ENCODE peak calls at places on chromosomes 12 and 14, in seven cellular contexts. One of them, this sample, is unnamed.

GRCh38 chr12:107109726-107110518 is 16.6 kb upstream of the CRY1 start:
- DNase-seq in BE2C: no peak
- DNase-seq in HT-29: no peak
- DNase-seq in activated B cell treated with CpG ODN at 0.5 μM for 24 hours: no peak
- DNase-seq in WTC11: no peak
- DNase-seq in activated T-helper 1 cell treated with anti-CD3 and anti-CD28 coated beads, Interleukin-2, amount 50 U/mL, for 16 hours: no peak
- DNase-seq in stimulated activated CD8-positive, alpha-beta memory T cell treated with anti-CD3 and anti-CD28 coated beads, Interleukin-15, amount 100 ng/mL, for 4 hours: no peak
- DNase-seq in this sample: no peak

GRCh38 chr12:21328578-21328977 is 6.1 kb downstream of the SLCO1A2 start:
- DNase-seq in BE2C: no peak
- DNase-seq in HT-29: no peak
- DNase-seq in activated B cell treated with CpG ODN at 0.5 μM for 24 hours: no peak
- DNase-seq in WTC11: no peak
- DNase-seq in activated T-helper 1 cell treated with anti-CD3 and anti-CD28 coated beads, Interleukin-2, amount 50 U/mL, for 16 hours: no peak
- DNase-seq in stimulated activated CD8-positive, alpha-beta memory T cell treated with anti-CD3 and anti-CD28 coated beads, Interleukin-15, amount 100 ng/mL, for 4 hours: no peak
- DNase-seq in this sample: no peak

GRCh38 chr14:24246765-24247212 is 4.4 kb upstream of the TINF2 start:
- DNase-seq in BE2C: no peak
- DNase-seq in HT-29: no peak
- DNase-seq in activated B cell treated with CpG ODN at 0.5 μM for 24 hours: peak; percentile 11
- DNase-seq in WTC11: no peak
- DNase-seq in activated T-helper 1 cell treated with anti-CD3 and anti-CD28 coated beads, Interleukin-2, amount 50 U/mL, for 16 hours: no peak
- DNase-seq in stimulated activated CD8-positive, alpha-beta memory T cell treated with anti-CD3 and anti-CD28 coated beads, Interleukin-15, amount 100 ng/mL, for 4 hours: no peak
- DNase-seq in this sample: no peak

GRCh38 chr12:321606-322326 is 59.1 kb upstream of the SLC6A13 start:
- DNase-seq in BE2C: peak; percentile 32
- DNase-seq in HT-29: peak; percentile 36
- DNase-seq in activated B cell treated with CpG ODN at 0.5 μM for 24 hours: no peak
- DNase-seq in WTC11: no peak
- DNase-seq in activated T-helper 1 cell treated with anti-CD3 and anti-CD28 coated beads, Interleukin-2, amount 50 U/mL, for 16 hours: no peak
- DNase-seq in stimulated activated CD8-positive, alpha-beta memory T cell treated with anti-CD3 and anti-CD28 coated beads, Interleukin-15, amount 100 ng/mL, for 4 hours: no peak
- DNase-seq in this sample: no peak

GRCh38 chr14:57865450-57866198 is at the start of gene SLC35F4:
- DNase-seq in BE2C: peak; percentile 8
- DNase-seq in HT-29: no peak
- DNase-seq in activated B cell treated with CpG ODN at 0.5 μM for 24 hours: no peak
- DNase-seq in WTC11: peak; percentile 91
- DNase-seq in activated T-helper 1 cell treated with anti-CD3 and anti-CD28 coated beads, Interleukin-2, amount 50 U/mL, for 16 hours: no peak
- DNase-seq in stimulated activated CD8-positive, alpha-beta memory T cell treated with anti-CD3 and anti-CD28 coated beads, Interleukin-15, amount 100 ng/mL, for 4 hours: no peak
- DNase-seq in this sample: no peak

GRCh38 chr12:15240898-15241297 is 19.7 kb upstream of the RERG start:
- DNase-seq in BE2C: no peak
- DNase-seq in HT-29: no peak
- DNase-seq in activated B cell treated with CpG ODN at 0.5 μM for 24 hours: no peak
- DNase-seq in WTC11: no peak
- DNase-seq in activated T-helper 1 cell treated with anti-CD3 and anti-CD28 coated beads, Interleukin-2, amount 50 U/mL, for 16 hours: no peak
- DNase-seq in stimulated activated CD8-positive, alpha-beta memory T cell treated with anti-CD3 and anti-CD28 coated beads, Interleukin-15, amount 100 ng/mL, for 4 hours: no peak
- DNase-seq in this sample: no peak

GRCh38 chr12:90631581-90631980 is 323.4 kb downstream of the CCER1 start:
- DNase-seq in BE2C: no peak
- DNase-seq in HT-29: no peak
- DNase-seq in activated B cell treated with CpG ODN at 0.5 μM for 24 hours: no peak
- DNase-seq in WTC11: no peak
- DNase-seq in activated T-helper 1 cell treated with anti-CD3 and anti-CD28 coated beads, Interleukin-2, amount 50 U/mL, for 16 hours: no peak
- DNase-seq in stimulated activated CD8-positive, alpha-beta memory T cell treated with anti-CD3 and anti-CD28 coated beads, Interleukin-15, amount 100 ng/mL, for 4 hours: no peak
- DNase-seq in this sample: no peak

GRCh38 chr12:20501958-20502357 is 133.6 kb downstream of the PDE3A start:
- DNase-seq in BE2C: no peak
- DNase-seq in HT-29: no peak
- DNase-seq in activated B cell treated with CpG ODN at 0.5 μM for 24 hours: no peak
- DNase-seq in WTC11: no peak
- DNase-seq in activated T-helper 1 cell treated with anti-CD3 and anti-CD28 coated beads, Interleukin-2, amount 50 U/mL, for 16 hours: no peak
- DNase-seq in stimulated activated CD8-positive, alpha-beta memory T cell treated with anti-CD3 and anti-CD28 coated beads, Interleukin-15, amount 100 ng/mL, for 4 hours: no peak
- DNase-seq in this sample: no peak

GRCh38 chr12:46304080-46304479 is 35.2 kb upstream of the SLC38A1 start:
- DNase-seq in BE2C: no peak
- DNase-seq in HT-29: no peak
- DNase-seq in activated B cell treated with CpG ODN at 0.5 μM for 24 hours: no peak
- DNase-seq in WTC11: no peak
- DNase-seq in activated T-helper 1 cell treated with anti-CD3 and anti-CD28 coated beads, Interleukin-2, amount 50 U/mL, for 16 hours: no peak
- DNase-seq in stimulated activated CD8-positive, alpha-beta memory T cell treated with anti-CD3 and anti-CD28 coated beads, Interleukin-15, amount 100 ng/mL, for 4 hours: no peak
- DNase-seq in this sample: no peak

GRCh38 chr14:67265131-67265530 is 23.9 kb downstream of the PALS1 start:
- DNase-seq in BE2C: no peak
- DNase-seq in HT-29: no peak
- DNase-seq in activated B cell treated with CpG ODN at 0.5 μM for 24 hours: no peak
- DNase-seq in WTC11: no peak
- DNase-seq in activated T-helper 1 cell treated with anti-CD3 and anti-CD28 coated beads, Interleukin-2, amount 50 U/mL, for 16 hours: no peak
- DNase-seq in stimulated activated CD8-positive, alpha-beta memory T cell treated with anti-CD3 and anti-CD28 coated beads, Interleukin-15, amount 100 ng/mL, for 4 hours: no peak
- DNase-seq in this sample: no peak